ENCODE peak calls at places on chromosomes 16 and 17, in five cellular contexts. D is lung, M is body of pancreas, W is RWPE1, C is MM.1S. V is an unnamed sample.

GRCh38 chr16:56985288-56985961 is 3.9 kb upstream of the NLRC5 start:
- DNase-seq in D (peak), M (peak), W (peak), C (no peak), V (peak)

GRCh38 chr17:2865228-2865627 is 69.0 kb downstream of the RAP1GAP2 start:
- DNase-seq in D (no peak), M (peak), W (no peak), C (no peak), V (no peak)

GRCh38 chr17:82374626-82375331 is 3.2 kb downstream of the UTS2R start:
- DNase-seq in D (no peak), M (no peak), W (no peak), C (no peak), V (no peak)

GRCh38 chr16:3007059-3007956 is 5.4 kb upstream of the CLDN9 start:
- DNase-seq in D (no peak), M (peak), W (no peak), C (no peak), V (no peak)

GRCh38 chr17:15261818-15262290 is 3.3 kb downstream of the PMP22 start:
- DNase-seq in D (no peak), M (no peak), W (no peak), C (no peak), V (no peak)

GRCh38 chr17:58756246-58757161 is 850 bp downstream of the PPM1E start:
- DNase-seq in D (no peak), M (peak), W (no peak), C (peak), V (peak)

GRCh38 chr17:31321971-31322370 is 549 bp upstream of the EVI2A start:
- DNase-seq in D (no peak), M (no peak), W (no peak), C (no peak), V (peak)

GRCh38 chr16:17359778-17360177 is 111.0 kb downstream of the XYLT1 start:
- DNase-seq in D (no peak), M (no peak), W (no peak), C (no peak), V (peak)

GRCh38 chr16:83779881-83780280 is 27.9 kb upstream of the HSBP1 start:
- DNase-seq in D (no peak), M (no peak), W (no peak), C (no peak), V (no peak)

GRCh38 chr17:17635126-17635525 is 43.6 kb upstream of the PEMT start:
- DNase-seq in D (no peak), M (no peak), W (no peak), C (no peak), V (no peak)

GRCh38 chr17:21028192-21028591 is 14.6 kb downstream of the USP22 start:
- DNase-seq in D (no peak), M (no peak), W (no peak), C (no peak), V (no peak)

GRCh38 chr16:5903797-5904196 is 806.2 kb upstream of the EEF2KMT start:
- DNase-seq in D (no peak), M (no peak), W (no peak), C (no peak), V (no peak)

GRCh38 chr17:42760652-42761581 is at the start of gene RAMP2:
- DNase-seq in D (no peak), M (peak), W (no peak), C (no peak), V (no peak)

GRCh38 chr17:81057079-81057730 is 22.3 kb downstream of the BAIAP2 start:
- DNase-seq in D (peak), M (no peak), W (peak), C (no peak), V (no peak)

GRCh38 chr17:63647065-63647725 is 25.0 kb downstream of the MAP3K3 start:
- DNase-seq in D (no peak), M (no peak), W (no peak), C (no peak), V (no peak)

GRCh38 chr16:68790130-68790761 is 53.1 kb upstream of the TANGO6 start:
- DNase-seq in D (peak), M (peak), W (peak), C (no peak), V (no peak)

GRCh38 chr16:27318399-27319256 is 4.9 kb downstream of the IL4R start:
- DNase-seq in D (peak), M (no peak), W (peak), C (no peak), V (peak)

GRCh38 chr16:67431077-67431804 is at the start of gene HSD11B2:
- DNase-seq in D (peak), M (peak), W (peak), C (peak), V (peak)

DNA sequence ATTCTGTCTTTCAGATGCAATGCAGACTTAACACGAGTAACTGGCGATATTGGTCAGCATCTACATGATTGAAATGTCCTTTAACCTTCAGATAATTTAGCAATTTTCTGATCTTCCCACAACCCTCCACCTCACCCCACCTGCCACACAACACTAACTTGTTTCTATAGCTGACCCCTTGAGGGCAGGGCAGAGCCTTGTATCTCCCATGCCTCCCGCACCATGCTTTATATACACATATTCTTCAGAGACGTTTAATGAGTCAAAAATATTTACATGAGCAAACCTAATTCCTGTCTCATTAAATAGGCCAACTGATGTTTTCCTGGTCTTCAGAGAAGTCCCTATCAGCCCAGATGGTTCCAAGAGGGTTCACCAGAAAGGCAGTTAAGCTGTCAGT is 6.6 kb upstream of the DHRS7C start:
- DNase-seq in D (no peak), M (no peak), W (no peak), C (no peak), V (no peak)
- TF ChIP-seq CTCF in D (no peak), M (no peak), W (no peak), C (no peak), V (no peak)

DNA sequence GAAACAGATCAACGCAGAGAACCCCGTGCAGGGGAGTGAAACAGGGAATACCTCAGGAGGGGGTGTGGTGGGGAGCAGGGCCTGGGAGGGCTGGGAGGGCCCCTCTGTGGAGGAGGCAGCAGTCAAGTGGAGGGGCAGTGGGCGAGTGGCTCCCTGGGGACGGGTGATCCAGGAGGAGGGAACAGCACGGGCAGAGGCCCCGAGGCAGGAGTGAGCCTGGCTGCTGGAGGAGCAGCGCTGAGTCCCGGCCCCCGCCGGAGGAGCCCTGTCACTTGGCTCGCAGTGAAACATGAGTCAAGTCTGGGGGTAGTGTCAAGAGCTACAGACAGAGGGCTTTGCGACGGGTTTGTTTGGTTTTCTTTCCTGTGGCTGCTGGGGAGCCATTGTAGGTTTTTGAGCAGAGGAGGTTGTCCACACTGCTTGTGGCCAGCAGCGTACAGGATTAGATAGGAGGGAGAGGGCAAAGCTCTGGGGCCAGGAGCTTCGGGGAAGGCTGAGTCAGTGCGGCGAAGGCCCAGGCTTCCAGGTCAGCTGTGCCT is 115.7 kb upstream of the CIBAR2 start:
- DNase-seq in D (no peak), M (no peak), W (no peak), C (no peak), V (no peak)
- TF ChIP-seq CTCF in D (no peak), M (no peak), W (no peak), C (no peak), V (no peak)

GRCh38 chr16:82340531-82340930 is 170.5 kb upstream of the MPHOSPH6 start:
- DNase-seq in D (no peak), M (no peak), W (no peak), C (no peak), V (no peak)

GRCh38 chr16:82345318-82345717 is 175.3 kb upstream of the MPHOSPH6 start:
- DNase-seq in D (no peak), M (no peak), W (no peak), C (no peak), V (no peak)

GRCh38 chr16:82341146-82341669 is 171.2 kb upstream of the MPHOSPH6 start:
- DNase-seq in D (no peak), M (no peak), W (no peak), C (no peak), V (no peak)

DNA sequence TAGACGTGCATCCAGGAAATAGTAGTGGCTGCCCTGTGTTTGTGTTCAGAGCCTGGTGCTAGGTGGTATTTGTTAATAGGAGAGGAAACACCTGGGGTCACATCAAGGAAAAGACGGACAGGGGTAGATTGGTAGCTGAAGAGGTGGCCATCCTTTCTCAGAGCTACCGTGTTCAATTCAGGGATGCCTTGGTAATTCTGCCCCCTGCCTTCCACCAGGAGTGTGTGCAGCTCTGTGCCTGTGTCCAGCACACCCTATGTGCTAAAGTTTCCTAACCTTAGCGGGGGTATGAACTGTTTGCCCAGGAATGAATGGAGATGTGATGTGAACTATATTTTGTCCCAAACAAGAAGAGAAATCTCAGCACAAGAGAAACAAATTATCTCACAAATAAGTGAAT is 174.1 kb upstream of the MPHOSPH6 start:
- DNase-seq in D (no peak), M (peak), W (no peak), C (no peak), V (no peak)
- TF ChIP-seq CTCF in D (peak), M (peak), W (no peak), C (no peak), V (no peak)

GRCh38 chr17:29241015-29241963 is 5.4 kb upstream of the CRYBA1 start:
- DNase-seq in D (peak), M (peak), W (peak), C (no peak), V (peak)
- TF ChIP-seq CTCF in D (no peak), M (no peak), W (no peak), C (no peak), V (no peak)

DNA sequence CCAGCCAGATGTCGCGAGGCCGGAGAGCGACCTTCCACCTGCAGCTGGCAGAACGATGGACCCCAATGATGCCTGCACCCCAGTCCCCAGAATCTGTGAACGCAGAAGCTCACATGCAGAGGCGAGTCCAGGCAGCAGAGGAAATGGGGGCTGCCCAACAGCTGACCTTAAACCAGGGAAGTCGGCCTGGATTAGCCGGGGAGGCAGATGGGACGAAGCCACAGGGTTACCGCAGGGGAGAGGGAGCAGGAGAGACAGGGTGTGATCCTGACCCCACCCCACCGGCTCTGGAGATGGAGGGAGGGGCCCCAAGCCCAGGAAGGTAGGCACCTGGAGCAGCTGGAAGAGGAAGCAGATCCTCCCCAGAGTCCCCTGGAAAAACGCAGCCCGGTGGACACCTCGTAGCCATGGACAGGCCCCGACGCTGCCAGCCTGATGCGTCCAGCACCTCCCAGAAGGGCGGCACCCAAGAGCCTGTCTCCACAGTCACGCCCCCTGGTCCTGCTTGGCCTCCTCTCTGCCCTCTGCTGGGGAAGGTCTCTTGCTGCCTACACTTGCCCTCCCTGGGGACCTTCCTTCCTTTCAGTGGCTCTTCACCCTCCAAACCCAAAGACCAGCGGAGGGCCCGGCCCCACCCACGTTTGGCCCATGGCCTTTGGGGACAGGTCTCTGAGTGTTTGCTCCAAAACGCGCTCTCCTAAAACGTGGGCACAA is 37.3 kb downstream of the PIEZO1 start:
- DNase-seq in D (no peak), M (peak), W (peak), C (peak), V (peak)
- TF ChIP-seq CTCF in D (no peak), M (peak), W (peak), C (peak), V (peak)

GRCh38 chr17:48571024-48571818 is 6.9 kb downstream of the HOXB4 start:
- DNase-seq in D (no peak), M (no peak), W (no peak), C (no peak), V (no peak)

GRCh38 chr17:48570325-48571023 is 7.7 kb downstream of the HOXB4 start:
- DNase-seq in D (no peak), M (no peak), W (no peak), C (no peak), V (no peak)

GRCh38 chr17:48567646-48568354 is 10.3 kb downstream of the HOXB4 start:
- DNase-seq in D (no peak), M (no peak), W (no peak), C (no peak), V (no peak)

GRCh38 chr17:48568499-48569259 is 9.5 kb downstream of the HOXB4 start:
- DNase-seq in D (no peak), M (no peak), W (no peak), C (no peak), V (no peak)

DNA sequence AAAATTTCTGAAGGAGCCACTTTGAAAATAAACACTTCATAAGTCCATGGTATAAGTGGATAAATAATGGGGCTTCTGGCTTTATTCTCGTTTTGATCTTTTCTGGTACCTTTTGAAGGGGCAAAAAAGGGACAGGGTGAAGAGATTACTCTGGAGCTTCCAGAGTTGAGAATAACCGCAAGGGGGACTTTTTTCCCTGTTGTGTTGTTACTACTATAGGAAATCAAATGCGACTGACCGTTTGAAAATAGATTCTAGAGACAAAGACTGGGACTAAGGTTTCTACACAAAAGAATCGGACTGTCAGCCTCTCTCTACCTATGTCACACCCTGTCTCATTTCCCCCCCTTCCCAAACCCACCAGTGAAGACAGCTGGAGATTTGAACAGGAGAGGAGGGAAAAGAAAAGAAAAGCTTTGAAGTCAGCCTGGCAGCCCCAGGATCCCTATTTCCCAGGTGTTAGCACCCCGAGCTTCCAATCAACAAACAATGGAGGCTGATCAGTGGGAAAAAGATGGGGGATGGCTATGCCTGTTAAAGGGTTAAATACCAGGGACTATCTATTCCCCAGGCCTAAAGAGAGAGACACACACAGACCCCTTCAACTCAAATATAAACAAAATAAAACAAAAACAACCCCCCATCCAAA is 8.3 kb downstream of the HOXB4 start:
- DNase-seq in D (no peak), M (no peak), W (no peak), C (no peak), V (no peak)
- TF ChIP-seq CTCF in D (no peak), M (no peak), W (no peak), C (no peak), V (no peak)

GRCh38 chr16:81214745-81215166 is 23.7 kb upstream of the BCO1 start:
- DNase-seq in D (no peak), M (peak), W (no peak), C (no peak), V (peak)

GRCh38 chr16:81216706-81217105 is 21.8 kb upstream of the BCO1 start:
- DNase-seq in D (no peak), M (no peak), W (no peak), C (no peak), V (no peak)

GRCh38 chr16:81210807-81211206 is 27.7 kb upstream of the BCO1 start:
- DNase-seq in D (no peak), M (no peak), W (no peak), C (no peak), V (no peak)

GRCh38 chr16:81216114-81216513 is 22.4 kb upstream of the BCO1 start:
- DNase-seq in D (no peak), M (no peak), W (no peak), C (no peak), V (no peak)

GRCh38 chr16:81212830-81213465 is 25.5 kb upstream of the BCO1 start:
- DNase-seq in D (no peak), M (no peak), W (no peak), C (no peak), V (no peak)
- TF ChIP-seq CTCF in D (no peak), M (no peak), W (no peak), C (no peak), V (no peak)

DNA sequence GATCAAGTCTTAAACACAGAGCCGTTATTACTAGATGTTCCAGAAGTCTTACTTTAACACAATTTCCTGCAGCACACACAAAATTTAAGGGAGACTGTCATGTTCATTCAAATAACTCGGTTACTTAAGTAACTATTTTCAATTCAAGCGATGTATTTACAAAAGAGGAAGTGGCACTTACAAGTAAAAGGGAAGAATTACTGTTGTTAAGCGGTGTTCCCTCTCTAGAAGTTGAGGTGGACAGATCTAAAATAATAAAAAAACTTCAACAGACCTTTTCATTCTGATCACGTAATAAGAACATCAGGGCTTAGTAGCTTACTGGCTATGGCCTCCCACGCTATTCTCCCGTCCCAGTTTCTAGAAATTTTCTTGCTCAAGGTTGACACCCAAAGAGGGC is 26.2 kb upstream of the TXNDC11 start:
- DNase-seq in D (no peak), M (no peak), W (no peak), C (peak), V (no peak)
- TF ChIP-seq CTCF in D (no peak), M (no peak), W (no peak), C (no peak), V (no peak)

GRCh38 chr17:1641065-1641403 is 4.5 kb downstream of the SCARF1 start:
- DNase-seq in D (no peak), M (no peak), W (no peak), C (no peak), V (no peak)
- TF ChIP-seq CTCF in D (no peak), M (no peak), W (no peak), C (no peak), V (no peak)